ENCODE peak calls at places on chromosomes 6 and 20, in five cellular contexts. Z is body of pancreas; B is CD8-positive, alpha-beta T cell; T is nephron progenitor cell; J is cardiac muscle cell. L is an unnamed sample.

GRCh38 chr6:128519931-128520435 is 416 bp downstream of the PTPRK start:
- DNase-seq in B (peak), T (no peak), Z (peak), J (peak), L (no peak)

GRCh38 chr6:389622-390021 is 1.9 kb upstream of the IRF4 start:
- DNase-seq in J (no peak), Z (no peak), B (no peak), T (no peak), L (no peak)

GRCh38 chr20:973785-974194 is 28.3 kb downstream of the RSPO4 start:
- DNase-seq in B (no peak), Z (peak), J (peak), T (no peak), L (peak)

GRCh38 chr6:2467929-2468600 is 222.7 kb upstream of the GMDS start:
- DNase-seq in T (no peak), J (no peak), B (no peak), Z (no peak), L (no peak)

GRCh38 chr6:148884461-148884860 is 137.6 kb downstream of the UST start:
- DNase-seq in T (peak), Z (no peak), J (no peak), B (no peak), L (peak)

GRCh38 chr6:19538086-19538485 is 299.1 kb upstream of the ID4 start:
- DNase-seq in J (no peak), B (no peak), T (no peak), Z (peak), L (no peak)

GRCh38 chr6:158605266-158605878 is 39.2 kb downstream of the DYNLT1 start:
- DNase-seq in J (peak), Z (peak), T (peak), B (peak), L (peak)

GRCh38 chr6:151325075-151326050 is 66.0 kb downstream of the ZBTB2 start:
- DNase-seq in T (peak), Z (peak), B (no peak), J (peak), L (peak)

GRCh38 chr6:159110013-159110412 is 59.2 kb upstream of the FNDC1 start:
- DNase-seq in B (no peak), T (peak), Z (no peak), J (peak), L (peak)

GRCh38 chr20:62363920-62364851 is 2.9 kb downstream of the LAMA5 start:
- DNase-seq in Z (peak), J (peak), B (no peak), T (no peak), L (peak)

GRCh38 chr6:158611039-158611438 is 33.5 kb downstream of the DYNLT1 start:
- DNase-seq in Z (no peak), J (no peak), B (no peak), T (no peak), L (no peak)

GRCh38 chr20:23147964-23148720 is 62.0 kb upstream of the CD93 start:
- DNase-seq in J (peak), T (no peak), Z (peak), B (no peak), L (no peak)

GRCh38 chr6:26027491-26028211 is 59.6 kb upstream of the HFE start:
- DNase-seq in T (no peak), Z (no peak), J (no peak), B (no peak), L (no peak)

GRCh38 chr6:138857792-138858191 is 61.9 kb downstream of the ECT2L start:
- DNase-seq in J (no peak), Z (no peak), T (no peak), B (no peak), L (no peak)

GRCh38 chr6:34147906-34148701 is 2.2 kb upstream of the GRM4 start:
- DNase-seq in B (no peak), T (no peak), Z (no peak), J (no peak), L (no peak)

GRCh38 chr20:49798718-49799117 is 13.9 kb upstream of the SLC9A8 start:
- DNase-seq in Z (no peak), J (no peak), T (no peak), B (no peak), L (no peak)

DNA sequence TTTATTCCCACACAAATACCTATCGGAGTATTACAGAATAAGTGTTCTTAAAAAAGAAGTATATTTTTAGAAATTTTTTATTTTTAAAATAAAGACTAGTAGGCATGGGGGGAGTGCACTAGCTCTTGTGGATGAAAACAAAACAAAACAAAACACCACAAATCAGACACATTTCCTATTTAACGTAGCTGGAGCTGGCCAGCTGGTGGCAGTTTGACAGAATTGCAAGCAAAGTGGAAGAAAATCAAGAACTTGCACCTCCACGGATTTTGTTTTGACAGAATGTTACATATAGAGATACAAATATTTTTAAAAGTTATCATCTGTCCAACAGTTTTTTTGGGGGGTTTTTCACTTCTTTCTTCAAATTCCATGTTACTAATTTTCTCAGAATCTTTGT is 63.6 kb upstream of the SNRPB2 start:
- DNase-seq in Z (no peak), T (no peak), J (no peak), B (no peak), L (no peak)
- TF ChIP-seq CTCF in Z (no peak), T (peak), J (no peak), B (no peak), L (peak)

GRCh38 chr6:50712291-50712690 is 1.0 kb upstream of the TFAP2D start:
- DNase-seq in B (no peak), J (no peak), Z (no peak), T (no peak), L (peak)

GRCh38 chr6:50713977-50714486 is 706 bp downstream of the TFAP2D start:
- DNase-seq in T (no peak), J (no peak), Z (no peak), B (no peak), L (no peak)

GRCh38 chr6:50711686-50712085 is 1.6 kb upstream of the TFAP2D start:
- DNase-seq in J (no peak), B (no peak), T (no peak), Z (no peak), L (no peak)

GRCh38 chr6:50714487-50715379 is 1.4 kb downstream of the TFAP2D start:
- DNase-seq in J (no peak), Z (no peak), T (no peak), B (no peak), L (peak)

GRCh38 chr6:50713226-50713625 is at the start of gene TFAP2D:
- DNase-seq in B (no peak), Z (no peak), J (no peak), T (no peak), L (no peak)
- TF ChIP-seq CTCF in B (no peak), Z (no peak), J (no peak), T (no peak), L (no peak)

GRCh38 chr6:12636336-12636735 is 80.2 kb upstream of the PHACTR1 start:
- DNase-seq in J (peak), B (no peak), Z (no peak), T (no peak), L (no peak)
- TF ChIP-seq CTCF in J (peak), B (no peak), Z (no peak), T (peak), L (peak)

GRCh38 chr6:24827162-24827561 is 28.4 kb upstream of the ARMH2 start:
- DNase-seq in J (no peak), Z (peak), T (no peak), B (no peak), L (peak)
- TF ChIP-seq CTCF in J (no peak), Z (no peak), T (no peak), B (no peak), L (no peak)

GRCh38 chr6:46510656-46511055 is 19.4 kb upstream of the RCAN2 start:
- DNase-seq in T (no peak), B (no peak), Z (peak), J (peak), L (no peak)
- TF ChIP-seq CTCF in T (no peak), B (no peak), Z (no peak), J (no peak), L (no peak)

GRCh38 chr6:29602564-29603361 is 17.8 kb downstream of the OR2H2 start:
- DNase-seq in T (peak), B (no peak), Z (no peak), J (peak), L (peak)
- TF ChIP-seq CTCF in T (peak), B (no peak), Z (no peak), J (peak), L (peak)